ENCODE peak calls at places on chromosomes 7 and 10, in seven cellular contexts. B, D, O, T, F, V and M are unnamed samples. For H3K27me3, the result is how much of the 10 kb centered on the place peaks cover.

GRCh38 chr10:33187427-33187999 is 147.0 kb downstream of the NRP1 start:
- DNase-seq in D (no peak), F (no peak), T (no peak), O (no peak), B (no peak), V (no peak), M (no peak)

GRCh38 chr7:111833461-111833860 is 271.2 kb upstream of the IMMP2L start:
- DNase-seq in T (peak), B (no peak), O (no peak), V (no peak), F (no peak), D (no peak), M (no peak)

GRCh38 chr7:124034754-124035100 is 1.9 kb upstream of the TMEM229A start:
- DNase-seq in D (no peak), V (no peak), B (no peak), O (no peak), T (no peak), F (no peak), M (no peak)

GRCh38 chr10:70551491-70551890 is 51.0 kb downstream of the PRF1 start:
- DNase-seq in B (no peak), O (no peak), T (no peak), D (no peak), F (no peak), V (no peak), M (no peak)

GRCh38 chr7:128867842-128868623 is 5.4 kb downstream of the ATP6V1F start:
- DNase-seq in V (no peak), O (no peak), T (peak), F (no peak), B (no peak), D (peak), M (no peak)

GRCh38 chr10:14723052-14723689 is 51.5 kb downstream of the FAM107B start:
- DNase-seq in V (no peak), F (no peak), T (no peak), B (no peak), D (no peak), O (no peak), M (no peak)

GRCh38 chr10:6162589-6163356 is 40.0 kb upstream of the PFKFB3 start:
- DNase-seq in F (peak), T (no peak), B (no peak), V (no peak), O (no peak), D (peak), M (no peak)

GRCh38 chr7:157302314-157302711 is 34.5 kb upstream of the DNAJB6 start:
- DNase-seq in F (no peak), V (peak), D (peak), T (peak), O (peak), B (peak), M (no peak)

GRCh38 chr7:33667261-33667660 is 238.1 kb upstream of the BMPER start:
- DNase-seq in F (no peak), O (no peak), D (no peak), T (peak), V (no peak), B (no peak), M (no peak)

GRCh38 chr7:18481776-18482175 is 13.8 kb upstream of the HDAC9 start:
- DNase-seq in F (no peak), O (no peak), T (no peak), D (no peak), V (no peak), B (no peak), M (no peak)

GRCh38 chr7:26508481-26508880 is 216.8 kb downstream of the SNX10 start:
- DNase-seq in D (peak), V (no peak), B (no peak), O (no peak), T (no peak), F (no peak), M (no peak)

GRCh38 chr7:151459726-151460473 is 20.0 kb upstream of the CRYGN start:
- DNase-seq in F (peak), V (no peak), B (no peak), D (peak), O (peak), T (peak), M (no peak)

GRCh38 chr7:79820387-79820786 is 314.2 kb upstream of the GNAI1 start:
- DNase-seq in B (no peak), T (peak), D (peak), F (peak), O (peak), V (no peak), M (no peak)

GRCh38 chr7:97871659-97872024 is 566 bp downstream of the ASNS start:
- DNase-seq in T (no peak), F (peak), V (no peak), B (peak), D (no peak), O (no peak), M (no peak)

GRCh38 chr10:53357587-53357986 is 585.0 kb upstream of the MBL2 start:
- DNase-seq in O (no peak), D (no peak), T (no peak), V (no peak), B (no peak), F (no peak), M (no peak)

GRCh38 chr10:130360826-130361311 is 224.7 kb downstream of the GLRX3 start:
- DNase-seq in V (no peak), D (no peak), T (no peak), F (no peak), B (no peak), O (no peak), M (no peak)

GRCh38 chr10:54363390-54363789 is 437.6 kb downstream of the PCDH15 start:
- DNase-seq in B (no peak), F (no peak), D (no peak), O (no peak), V (no peak), T (no peak), M (no peak)

GRCh38 chr10:69472544-69472943 is 21.3 kb downstream of the TSPAN15 start:
- DNase-seq in D (no peak), B (no peak), V (no peak), O (no peak), T (no peak), F (no peak), M (no peak)

GRCh38 chr10:118504044-118504944 is 91.2 kb downstream of the PRLHR start:
- DNase-seq in B (no peak), V (no peak), O (no peak), F (no peak), D (no peak), T (peak), M (peak)

GRCh38 chr7:139884441-139884840 is 55.4 kb downstream of the TBXAS1 start:
- DNase-seq in B (no peak), V (no peak), O (no peak), T (no peak), F (no peak), D (no peak), M (no peak)

GRCh38 chr10:97332586-97333350 is 1.8 kb downstream of the FRAT2 start:
- DNase-seq in B (no peak), V (no peak), T (peak), F (peak), O (no peak), D (peak), M (no peak)

GRCh38 chr7:16804674-16805439 is at the start of gene AGR2:
- DNase-seq in O (no peak), F (no peak), D (peak), V (no peak), B (no peak), T (peak), M (no peak)

GRCh38 chr10:122186822-122187810 is 84.0 kb upstream of the BTBD16 start:
- DNase-seq in D (no peak), F (no peak), B (no peak), V (no peak), O (no peak), T (peak), M (no peak)

GRCh38 chr10:69479241-69479730 is 28.0 kb downstream of the TSPAN15 start:
- DNase-seq in T (no peak), F (no peak), D (no peak), O (no peak), V (no peak), B (no peak), M (no peak)

GRCh38 chr10:77843264-77843663 is 83.3 kb downstream of the DLG5 start:
- DNase-seq in V (peak), F (no peak), D (no peak), B (no peak), T (no peak), O (no peak), M (no peak)

GRCh38 chr10:52597189-52597863 is 175.3 kb downstream of the MBL2 start:
- DNase-seq in V (no peak), O (no peak), T (no peak), F (no peak), B (no peak), D (no peak), M (no peak)

GRCh38 chr10:29627201-29628105 is 7.3 kb downstream of the SVIL start:
- DNase-seq in B (no peak), T (peak), V (no peak), F (no peak), D (no peak), O (no peak), M (no peak)

GRCh38 chr7:1044189-1045037 is at the start of gene GPR146:
- DNase-seq in D (peak), F (peak), V (peak), O (peak), B (no peak), T (peak), M (no peak)
- TF ChIP-seq POLR2A in D (peak), F (peak), V (no peak), O (peak), B (peak), T (no peak), M (no peak)

DNA sequence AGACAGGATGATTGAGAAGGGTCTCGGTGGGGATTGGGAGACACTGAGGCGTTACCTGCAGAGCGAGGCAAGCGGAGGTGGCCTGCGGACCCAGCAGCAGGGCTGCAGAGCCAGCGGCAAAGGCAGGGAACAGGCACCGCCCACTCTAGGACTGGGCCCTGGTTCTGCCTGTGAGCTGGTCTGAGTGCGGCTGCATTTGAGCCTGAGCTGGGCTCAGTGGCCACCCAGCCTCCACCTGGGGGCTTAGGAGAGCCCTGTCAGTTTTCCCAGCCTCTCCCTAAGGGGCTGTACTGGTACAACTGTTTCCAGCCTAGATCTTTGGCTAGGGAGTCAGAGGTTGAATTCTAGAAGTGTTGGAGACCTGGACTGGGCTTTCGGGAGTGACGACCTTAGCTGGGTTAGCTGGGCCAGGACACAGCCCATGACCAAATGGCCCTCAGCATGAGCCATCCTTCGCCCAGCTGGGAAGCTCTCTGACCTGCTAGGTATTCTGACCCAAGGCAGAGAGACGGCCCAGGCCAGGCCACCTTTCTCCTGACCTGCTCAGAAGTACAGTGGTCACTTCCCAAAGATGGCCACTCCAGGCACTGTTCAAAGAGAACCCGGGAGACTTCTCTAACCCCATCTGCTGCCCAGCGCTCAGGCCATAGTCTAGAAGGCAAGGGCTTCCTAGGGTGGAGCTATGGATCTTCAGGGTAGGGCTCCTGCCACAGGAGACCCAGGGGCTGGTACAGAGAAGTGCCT is 64.9 kb downstream of the PAX2 start:
- DNase-seq in V (peak), O (no peak), F (no peak), T (no peak), D (no peak), B (no peak), M (no peak)
- H3K27me3 ChIP-seq in V (under half), O (under half), F (under half), T (half or more), D (half or more), B (under half), M (under half)

GRCh38 chr10:46540412-46541016 is 15.9 kb downstream of the GPRIN2 start:
- DNase-seq in V (peak), O (peak), D (peak), B (no peak), F (peak), T (no peak), M (no peak)
- TF ChIP-seq CTCF in V (no peak), O (no peak), D (no peak), B (no peak), F (no peak), T (no peak), M (no peak)

DNA sequence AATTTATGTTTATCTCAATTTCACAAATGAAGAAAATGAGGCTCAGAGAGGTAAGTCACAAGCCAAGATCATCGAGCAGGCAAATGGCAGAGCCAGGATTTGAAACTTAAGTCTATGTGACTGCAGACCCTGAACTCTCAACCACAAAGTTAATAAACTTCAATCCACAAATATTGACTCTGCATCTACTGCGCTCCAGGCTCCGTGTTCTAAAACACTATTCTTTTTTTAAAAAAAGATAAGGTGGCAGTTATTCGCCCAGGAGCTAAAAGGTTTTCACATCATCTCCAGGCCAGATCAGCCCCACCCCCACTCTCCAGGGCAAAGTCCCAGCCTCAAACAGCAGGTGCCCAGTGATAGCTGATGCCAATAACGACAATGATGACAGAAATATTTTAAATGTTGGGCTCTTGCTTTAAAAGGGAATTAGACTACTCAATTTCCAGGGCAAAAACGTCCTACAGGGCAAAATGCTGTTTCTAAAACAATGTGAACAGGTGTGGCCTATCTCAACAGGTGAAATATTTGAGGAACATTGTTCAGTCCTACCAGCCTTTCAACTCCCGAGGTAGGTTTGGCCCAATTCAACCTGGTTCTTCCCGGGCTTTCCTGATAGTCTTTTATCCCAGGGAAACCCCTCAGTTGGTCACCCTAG is 85.2 kb downstream of the SORBS1 start:
- DNase-seq in V (no peak), B (no peak), O (no peak), D (peak), T (no peak), F (no peak), M (no peak)
- TF ChIP-seq POLR2A in V (no peak), B (no peak), O (no peak), D (no peak), T (no peak), F (no peak), M (no peak)

GRCh38 chr10:11341253-11341652 is 270.2 kb downstream of the USP6NL start:
- DNase-seq in D (no peak), T (no peak), O (no peak), B (no peak), V (no peak), F (no peak), M (no peak)
- H3K27me3 ChIP-seq in D (under half), T (under half), O (under half), B (under half), V (under half), F (under half), M (under half)

GRCh38 chr7:71871446-71871845 is 540.7 kb downstream of the CALN1 start:
- DNase-seq in D (no peak), O (no peak), T (no peak), B (no peak), V (no peak), F (no peak), M (no peak)
- TF ChIP-seq CTCF in D (no peak), O (no peak), T (no peak), B (no peak), V (no peak), F (no peak), M (no peak)

DNA sequence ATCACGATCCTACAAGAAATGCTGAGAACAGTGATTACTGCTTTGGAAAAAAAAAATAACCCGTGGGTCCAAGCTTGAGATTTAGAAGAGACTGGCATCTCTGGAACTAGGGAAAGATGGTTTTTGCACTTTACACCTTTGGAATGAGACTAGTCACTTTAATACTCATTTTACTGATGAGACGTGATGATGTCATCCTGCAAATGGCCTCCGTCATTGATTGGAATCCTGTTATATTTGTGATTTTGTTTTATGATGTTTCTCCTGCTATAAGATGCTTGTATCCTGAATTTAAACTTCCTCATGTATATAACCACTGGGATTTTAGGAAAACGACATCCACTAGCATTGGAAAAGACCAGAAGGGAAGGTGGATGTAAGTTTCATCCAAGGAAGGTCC is 361.3 kb upstream of the AOAH start:
- DNase-seq in T (no peak), B (no peak), D (no peak), F (no peak), O (no peak), V (no peak), M (no peak)
- TF ChIP-seq POLR2A in T (no peak), B (no peak), D (no peak), F (no peak), O (no peak), V (no peak), M (no peak)

GRCh38 chr7:108454674-108455523 is 1.3 kb downstream of the NRCAM start:
- DNase-seq in T (no peak), V (peak), D (no peak), F (no peak), O (no peak), B (no peak), M (no peak)

GRCh38 chr7:108456845-108457540 is 757 bp upstream of the NRCAM start:
- DNase-seq in O (no peak), D (no peak), V (no peak), T (no peak), F (no peak), B (no peak), M (no peak)

GRCh38 chr7:108454317-108454673 is 1.9 kb downstream of the NRCAM start:
- DNase-seq in D (no peak), F (no peak), O (no peak), T (no peak), B (no peak), V (no peak), M (no peak)

GRCh38 chr7:108455524-108455832 is 758 bp downstream of the NRCAM start:
- DNase-seq in D (no peak), T (no peak), O (no peak), F (no peak), V (peak), B (no peak), M (no peak)

DNA sequence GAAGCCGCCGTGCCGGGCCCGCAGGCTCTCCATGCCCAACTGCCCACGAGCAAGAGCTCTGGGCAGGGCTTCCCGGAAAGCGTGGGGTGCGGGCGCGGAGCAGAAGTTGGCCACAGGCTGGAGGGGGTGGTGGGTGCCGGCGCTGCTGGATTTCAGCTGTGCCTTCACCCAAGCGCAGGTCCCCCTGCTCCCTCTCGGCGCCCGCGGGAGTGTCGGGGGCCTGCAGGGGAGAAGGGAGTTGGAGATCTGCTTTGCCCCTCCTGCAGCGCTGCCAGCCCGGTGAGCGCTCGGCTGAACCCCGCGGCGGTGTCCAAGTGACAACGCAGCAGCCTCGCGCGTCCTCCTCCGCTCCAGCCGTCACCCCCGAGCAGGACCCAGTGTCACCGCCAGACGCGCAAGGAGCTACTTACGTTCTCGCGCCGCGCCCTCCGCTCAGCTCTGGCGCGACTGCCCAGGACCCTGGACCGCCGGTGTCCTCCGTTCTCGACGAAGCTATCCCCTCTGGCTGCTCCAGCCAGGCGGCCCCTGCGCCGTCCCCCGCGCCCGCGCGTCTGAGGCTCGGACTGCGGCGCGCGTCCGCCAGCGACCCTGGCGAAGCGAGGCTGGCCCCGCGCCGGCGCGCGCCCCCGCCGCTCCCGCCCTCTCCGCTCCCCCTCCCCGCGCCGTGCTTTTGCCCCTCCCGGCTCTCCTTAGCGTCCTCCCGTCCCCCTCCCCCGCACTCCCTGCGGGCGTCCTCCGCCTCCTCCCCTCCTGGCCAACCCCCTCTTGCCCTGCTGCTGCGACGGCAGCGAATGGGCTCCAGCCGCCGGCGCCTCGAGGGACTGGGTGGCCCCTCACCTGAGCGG is at the start of gene NRCAM:
- DNase-seq in F (peak), V (peak), D (peak), B (no peak), T (no peak), O (no peak), M (no peak)
- H3K27me3 ChIP-seq in F (under half), V (under half), D (half or more), B (under half), T (under half), O (under half), M (under half)

DNA sequence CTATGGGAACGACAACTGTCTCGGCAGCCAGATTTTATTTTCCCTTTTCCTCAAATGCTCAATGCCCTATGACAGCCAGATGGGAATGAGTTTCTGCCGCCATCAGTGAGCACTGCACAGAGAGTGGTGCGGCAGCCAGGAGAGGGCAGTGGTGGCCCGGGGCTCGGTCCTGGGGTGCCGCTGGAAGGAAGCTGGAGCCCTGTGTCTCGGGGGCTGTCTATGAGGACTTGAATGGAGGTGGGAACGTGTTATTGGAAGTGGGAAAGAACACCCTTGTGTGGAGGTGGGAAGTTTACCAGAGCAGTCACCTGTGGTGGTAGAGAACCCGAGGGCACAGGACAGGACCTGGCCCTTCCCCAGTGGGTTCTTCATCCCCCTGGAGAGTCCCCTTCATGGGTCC is 35.8 kb downstream of the JAKMIP3 start:
- DNase-seq in T (no peak), F (no peak), O (no peak), V (no peak), D (no peak), B (no peak), M (peak)
- TF ChIP-seq CTCF in T (no peak), F (no peak), O (no peak), V (no peak), D (no peak), B (no peak), M (no peak)

GRCh38 chr7:135147899-135148721 is at the start of gene TMEM140:
- DNase-seq in F (no peak), B (peak), D (peak), T (peak), O (no peak), V (peak), M (peak)
- TF ChIP-seq POLR2A in F (peak), B (peak), D (peak), T (no peak), O (peak), V (peak), M (peak)